ENCODE peak calls at places on chromosomes 2 and 18, in four cellular contexts. P, A, Q and H are unnamed samples.

GRCh38 chr2:170717991-170718589 is 3.0 kb downstream of the SP5 start:
- DNase-seq in P (no peak), Q (no peak), A (no peak), H (no peak)

GRCh38 chr2:102848366-102848839 is 86.6 kb downstream of the TMEM182 start:
- DNase-seq in A (peak), P (no peak), Q (peak), H (peak)

GRCh38 chr2:233466991-233467603 is 99.5 kb downstream of the USP40 start:
- DNase-seq in A (peak), Q (no peak), P (no peak), H (peak)

GRCh38 chr2:238277695-238278094 is 10.7 kb downstream of the PER2 start:
- DNase-seq in P (no peak), Q (no peak), A (no peak), H (peak)

GRCh38 chr2:16661536-16661935 is 4.1 kb downstream of the CYRIA start:
- DNase-seq in A (no peak), Q (peak), P (no peak), H (no peak)

GRCh38 chr2:236656166-236656565 is 86.5 kb downstream of the ACKR3 start:
- DNase-seq in Q (no peak), A (no peak), P (no peak), H (no peak)

GRCh38 chr2:222548997-222549396 is 106.9 kb downstream of the FARSB start:
- DNase-seq in Q (no peak), A (no peak), P (no peak), H (no peak)

GRCh38 chr2:158890296-158890905 is 78.0 kb upstream of the TANC1 start:
- DNase-seq in Q (no peak), A (no peak), P (no peak), H (no peak)

GRCh38 chr2:240130393-240131195 is 5.5 kb downstream of the COPS9 start:
- DNase-seq in P (no peak), Q (no peak), A (no peak), H (no peak)

GRCh38 chr2:102141915-102142828 is at the start of gene IL1R1:
- DNase-seq in Q (peak), A (peak), P (no peak), H (peak)

GRCh38 chr2:54422072-54422581 is 34.0 kb upstream of the SPTBN1 start:
- DNase-seq in P (no peak), Q (no peak), A (no peak), H (no peak)

GRCh38 chr2:181077128-181077709 is 96.8 kb downstream of the UBE2E3 start:
- DNase-seq in Q (peak), A (no peak), P (no peak), H (no peak)

GRCh38 chr18:57561728-57562423 is 24.6 kb downstream of the FECH start:
- DNase-seq in P (peak), Q (peak), A (no peak), H (peak)

GRCh38 chr18:59022167-59022945 is 117.3 kb upstream of the SEC11C start:
- DNase-seq in Q (peak), P (peak), A (peak), H (no peak)

GRCh38 chr18:69400976-69401474 is 337 bp downstream of the DOK6 start:
- DNase-seq in A (peak), P (no peak), Q (peak), H (peak)

GRCh38 chr2:69973335-69973735 is 11.9 kb upstream of the ASPRV1 start:
- DNase-seq in Q (peak), A (no peak), P (peak), H (no peak)

GRCh38 chr18:78792736-78793135 is 186.9 kb upstream of the SALL3 start:
- DNase-seq in Q (no peak), A (no peak), P (no peak), H (no peak)

GRCh38 chr2:75571730-75572430 is 11.1 kb upstream of the EVA1A start:
- DNase-seq in Q (no peak), A (no peak), P (no peak), H (no peak)

GRCh38 chr18:30514059-30514458 is 528.5 kb downstream of the DSC3 start:
- DNase-seq in Q (no peak), P (no peak), A (no peak), H (no peak)

GRCh38 chr18:48638896-48639771 is 100.3 kb downstream of the CTIF start:
- DNase-seq in Q (no peak), P (no peak), A (no peak), H (peak)

GRCh38 chr18:48638451-48638850 is 99.6 kb downstream of the CTIF start:
- DNase-seq in A (no peak), Q (no peak), P (no peak), H (peak)

GRCh38 chr18:48640566-48641270 is 101.9 kb downstream of the CTIF start:
- DNase-seq in A (no peak), P (no peak), Q (peak), H (peak)

GRCh38 chr18:48641981-48642380 is 103.2 kb downstream of the CTIF start:
- DNase-seq in P (no peak), Q (no peak), A (no peak), H (peak)

DNA sequence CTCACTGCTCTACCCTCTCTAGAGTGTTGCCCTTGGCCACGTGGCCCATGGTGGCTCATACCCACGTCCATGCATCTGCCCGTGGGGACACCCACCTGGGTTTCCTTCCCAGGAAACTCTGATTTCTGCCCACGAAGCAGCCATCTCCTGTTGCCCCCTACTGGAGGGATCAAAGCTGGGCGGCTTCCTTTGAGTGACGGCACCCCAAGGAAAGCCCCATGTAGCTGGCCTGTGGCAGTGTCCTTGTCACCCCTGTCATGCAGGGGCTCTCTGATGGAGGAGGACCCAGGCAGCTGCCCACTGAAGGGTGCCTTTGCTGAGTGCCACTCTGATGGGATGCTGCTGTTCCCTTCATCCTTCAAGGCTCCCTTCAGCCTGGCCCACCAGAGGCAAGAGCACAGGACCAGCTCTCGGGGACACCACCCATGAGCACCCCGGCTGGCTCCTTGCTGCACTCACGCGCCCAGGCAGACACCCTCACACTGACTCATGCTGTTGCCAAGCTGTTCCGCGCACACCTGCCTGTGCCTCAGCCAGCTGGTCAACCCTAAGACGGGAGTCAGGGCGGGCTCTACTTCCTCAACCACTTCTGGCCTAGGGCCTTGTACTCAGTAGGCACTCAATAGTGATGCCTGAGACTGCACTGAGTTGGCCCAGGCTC is 101.1 kb downstream of the CTIF start:
- DNase-seq in A (no peak), Q (no peak), P (no peak), H (peak)
- TF ChIP-seq CTCF in A (no peak), Q (peak), P (peak), H (peak)

GRCh38 chr18:63848159-63848558 is 39.3 kb upstream of the SERPINB2 start:
- DNase-seq in P (peak), Q (peak), A (no peak), H (no peak)
- TF ChIP-seq CTCF in P (peak), Q (peak), A (peak), H (peak)

GRCh38 chr18:12890500-12890899 is 6.5 kb upstream of the PTPN2 start:
- DNase-seq in Q (no peak), P (no peak), A (no peak), H (no peak)
- TF ChIP-seq CTCF in Q (no peak), P (peak), A (no peak), H (no peak)

GRCh38 chr2:49621014-49621413 is 466.7 kb upstream of the FSHR start:
- DNase-seq in P (no peak), Q (no peak), A (no peak), H (no peak)

GRCh38 chr2:49616800-49617199 is 462.5 kb upstream of the FSHR start:
- DNase-seq in P (no peak), A (no peak), Q (no peak), H (no peak)

DNA sequence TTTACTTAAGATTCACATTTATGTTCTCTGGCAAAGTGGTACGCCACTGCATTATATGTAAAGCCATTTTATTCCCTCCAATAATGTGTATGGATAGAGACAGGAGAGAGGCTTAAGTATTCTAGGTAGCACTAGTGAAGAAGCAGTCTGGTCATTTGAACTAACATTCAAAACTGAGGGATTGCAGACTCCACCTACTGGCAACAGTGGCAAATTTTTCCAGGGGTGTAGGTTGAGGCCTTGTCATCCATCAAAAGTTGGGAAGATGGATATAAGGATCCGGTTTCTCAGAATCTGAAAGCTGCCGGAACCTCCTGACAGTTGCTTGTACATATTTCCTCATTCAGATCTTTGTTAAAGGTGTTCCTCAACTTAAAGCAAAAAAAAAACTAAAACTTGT is 465.5 kb upstream of the FSHR start:
- DNase-seq in P (no peak), Q (no peak), A (no peak), H (no peak)
- TF ChIP-seq CTCF in P (no peak), Q (no peak), A (no peak), H (peak)

GRCh38 chr2:178506949-178507348 is 26.7 kb downstream of the PLEKHA3 start:
- DNase-seq in Q (no peak), A (no peak), P (no peak), H (no peak)

GRCh38 chr2:178510388-178510787 is 30.1 kb downstream of the PLEKHA3 start:
- DNase-seq in P (no peak), Q (no peak), A (no peak), H (no peak)

GRCh38 chr2:178506524-178506923 is 26.3 kb downstream of the PLEKHA3 start:
- DNase-seq in Q (no peak), P (no peak), A (no peak), H (no peak)

GRCh38 chr2:178506101-178506500 is 25.8 kb downstream of the PLEKHA3 start:
- DNase-seq in A (no peak), P (no peak), Q (peak), H (no peak)

DNA sequence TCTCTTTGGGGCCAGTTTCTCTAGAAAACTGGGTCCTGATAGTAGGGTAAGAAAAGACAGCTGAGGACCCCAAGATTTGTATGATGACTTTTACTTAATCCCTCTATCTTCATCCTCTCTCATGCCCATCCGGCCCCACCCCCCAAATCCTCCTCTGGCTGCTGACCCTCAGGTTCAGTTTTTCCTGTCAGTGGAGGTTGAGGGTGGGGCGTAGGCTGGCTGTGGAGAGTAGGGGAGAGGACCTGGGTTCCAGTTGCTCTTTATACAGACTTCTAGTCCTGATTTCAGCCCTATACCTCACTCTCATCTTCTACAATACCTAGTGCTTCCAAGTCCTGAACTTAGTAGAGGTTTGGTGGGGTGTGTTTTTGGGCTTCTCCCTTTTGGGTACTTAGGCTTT is 28.4 kb downstream of the PLEKHA3 start:
- DNase-seq in A (no peak), Q (no peak), P (no peak), H (no peak)
- TF ChIP-seq CTCF in A (no peak), Q (no peak), P (no peak), H (no peak)

GRCh38 chr2:231683907-231684306 is 24.4 kb upstream of the PTMA start:
- DNase-seq in A (peak), Q (no peak), P (no peak), H (no peak)

GRCh38 chr2:231686192-231687100 is 21.9 kb upstream of the PTMA start:
- DNase-seq in Q (no peak), P (no peak), A (no peak), H (no peak)

GRCh38 chr2:231687133-231687852 is 21.0 kb upstream of the PTMA start:
- DNase-seq in P (no peak), Q (peak), A (peak), H (peak)

GRCh38 chr2:231684314-231685223 is 23.8 kb upstream of the PTMA start:
- DNase-seq in A (peak), Q (no peak), P (no peak), H (no peak)

DNA sequence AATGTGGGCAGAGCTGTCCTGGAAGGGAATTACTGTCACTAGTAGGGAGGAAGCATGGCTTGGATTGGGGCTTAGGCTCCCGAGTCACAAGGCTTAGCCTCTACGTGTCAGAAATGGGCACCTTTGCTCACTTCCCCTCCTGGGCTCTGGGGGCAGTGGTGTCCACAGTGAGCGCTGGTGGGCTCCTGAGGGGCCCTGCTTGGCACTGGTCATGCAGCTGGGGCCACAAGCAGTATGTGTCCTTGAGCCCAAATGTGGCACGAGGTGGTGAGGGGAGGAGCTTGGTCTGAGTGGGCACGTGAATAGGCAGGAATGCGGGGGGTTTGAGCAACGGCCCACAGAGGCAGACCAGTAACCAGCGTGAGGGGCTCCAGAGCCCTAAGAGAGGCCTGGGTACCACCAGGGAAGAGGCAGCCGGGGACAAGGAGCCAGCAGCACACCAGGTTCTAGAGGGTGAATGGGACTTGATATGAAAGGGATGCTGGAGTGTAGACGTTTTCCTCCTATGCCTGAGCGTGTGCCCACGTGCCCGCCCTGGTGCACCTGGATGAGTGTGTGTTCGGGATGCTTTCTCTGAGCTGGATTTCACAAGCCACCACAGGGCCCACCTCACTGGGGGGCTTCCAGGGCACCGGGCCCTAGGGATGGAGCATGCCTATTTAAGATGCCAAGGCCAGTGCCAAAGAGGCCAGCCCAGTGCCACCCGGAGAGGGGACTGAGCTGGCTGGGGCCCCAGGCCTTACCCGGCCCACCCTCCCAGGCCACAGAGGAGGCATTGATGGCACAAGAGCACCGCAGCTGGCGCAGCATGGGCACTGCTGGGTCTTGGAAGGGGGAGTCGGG is 22.8 kb upstream of the PTMA start:
- DNase-seq in Q (no peak), P (no peak), A (peak), H (no peak)
- TF ChIP-seq CTCF in Q (no peak), P (no peak), A (no peak), H (no peak)

DNA sequence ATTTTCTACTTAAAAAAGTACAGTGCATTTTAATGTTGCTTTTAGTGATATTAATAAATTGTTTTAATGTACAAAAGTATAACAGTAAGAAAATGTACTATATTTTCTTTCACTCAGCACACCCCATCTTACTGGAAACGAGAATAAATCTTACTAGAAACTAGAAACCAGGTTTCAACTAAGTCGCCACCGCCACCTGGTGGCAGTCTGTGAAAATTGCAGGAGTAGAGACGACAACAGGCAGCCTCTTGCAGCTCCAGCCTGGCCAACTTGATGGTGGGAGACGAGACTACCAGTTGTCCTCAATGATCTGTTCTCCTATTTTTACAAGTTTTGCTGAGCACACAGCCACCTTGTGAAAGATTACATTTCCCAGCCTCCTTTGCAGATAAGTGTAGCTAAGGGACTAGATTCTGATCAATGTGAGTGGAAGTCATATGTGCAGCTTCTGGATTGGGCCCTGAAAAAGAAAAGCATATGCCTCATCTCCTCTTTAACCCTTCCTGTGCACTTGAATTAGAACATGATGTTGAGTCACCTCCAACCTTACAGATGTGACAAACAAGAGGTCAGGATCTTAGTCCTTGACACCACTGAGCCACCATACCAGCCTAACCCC is 8.7 kb downstream of the OTOF start:
- DNase-seq in A (no peak), P (peak), Q (peak), H (peak)
- TF ChIP-seq CTCF in A (peak), P (peak), Q (peak), H (peak)